ENCODE peak calls at places on chromosomes 12 and 14, in ten cellular contexts. One of them, this sample, is unnamed.

GRCh38 chr14:82710257-82710841 is 1176.7 kb upstream of the SEL1L start:
- DNase-seq in small intestine: peak
- DNase-seq in epithelial cell of prostate: no peak
- DNase-seq in PC-9: peak
- DNase-seq in heart left ventricle: peak
- DNase-seq in uterus: peak
- DNase-seq in right cardiac atrium: no peak
- DNase-seq in sigmoid colon: no peak
- DNase-seq in heart right ventricle: peak
- DNase-seq in A673: peak
- DNase-seq in this sample: no peak

GRCh38 chr12:88325828-88326214 is 183.7 kb downstream of the TMTC3 start:
- DNase-seq in sigmoid colon: peak
- DNase-seq in right cardiac atrium: no peak
- DNase-seq in heart left ventricle: no peak
- DNase-seq in A673: no peak
- DNase-seq in small intestine: no peak
- DNase-seq in epithelial cell of prostate: no peak
- DNase-seq in uterus: no peak
- DNase-seq in PC-9: no peak
- DNase-seq in heart right ventricle: no peak
- DNase-seq in this sample: no peak

GRCh38 chr12:13798162-13798561 is 183.2 kb downstream of the GRIN2B start:
- DNase-seq in epithelial cell of prostate: no peak
- DNase-seq in heart right ventricle: no peak
- DNase-seq in right cardiac atrium: no peak
- DNase-seq in heart left ventricle: no peak
- DNase-seq in uterus: no peak
- DNase-seq in PC-9: no peak
- DNase-seq in sigmoid colon: no peak
- DNase-seq in small intestine: no peak
- DNase-seq in A673: no peak
- DNase-seq in this sample: no peak

GRCh38 chr12:113467154-113467513 is 4.5 kb downstream of the LHX5 start:
- DNase-seq in uterus: no peak
- DNase-seq in sigmoid colon: no peak
- DNase-seq in PC-9: no peak
- DNase-seq in A673: no peak
- DNase-seq in small intestine: no peak
- DNase-seq in heart left ventricle: no peak
- DNase-seq in heart right ventricle: no peak
- DNase-seq in right cardiac atrium: no peak
- DNase-seq in epithelial cell of prostate: no peak
- DNase-seq in this sample: no peak

GRCh38 chr12:7934560-7935463 is 1.2 kb downstream of the SLC2A3 start:
- DNase-seq in small intestine: no peak
- DNase-seq in A673: no peak
- DNase-seq in PC-9: no peak
- DNase-seq in right cardiac atrium: no peak
- DNase-seq in heart right ventricle: no peak
- DNase-seq in heart left ventricle: no peak
- DNase-seq in sigmoid colon: no peak
- DNase-seq in epithelial cell of prostate: no peak
- DNase-seq in uterus: no peak
- DNase-seq in this sample: peak

GRCh38 chr12:57735198-57735855 is 3.2 kb downstream of the AGAP2 start:
- DNase-seq in PC-9: no peak
- DNase-seq in A673: no peak
- DNase-seq in heart right ventricle: no peak
- DNase-seq in epithelial cell of prostate: no peak
- DNase-seq in sigmoid colon: no peak
- DNase-seq in uterus: no peak
- DNase-seq in right cardiac atrium: no peak
- DNase-seq in heart left ventricle: no peak
- DNase-seq in small intestine: no peak
- DNase-seq in this sample: no peak

GRCh38 chr12:106333756-106334155 is 23.8 kb upstream of the POLR3B start:
- DNase-seq in PC-9: no peak
- DNase-seq in sigmoid colon: no peak
- DNase-seq in heart left ventricle: no peak
- DNase-seq in epithelial cell of prostate: no peak
- DNase-seq in small intestine: no peak
- DNase-seq in A673: no peak
- DNase-seq in right cardiac atrium: no peak
- DNase-seq in heart right ventricle: no peak
- DNase-seq in uterus: no peak
- DNase-seq in this sample: no peak

GRCh38 chr12:124159655-124160054 is 135.2 kb upstream of the RFLNA start:
- DNase-seq in epithelial cell of prostate: no peak
- DNase-seq in uterus: no peak
- DNase-seq in heart right ventricle: no peak
- DNase-seq in heart left ventricle: no peak
- DNase-seq in right cardiac atrium: no peak
- DNase-seq in small intestine: peak
- DNase-seq in A673: no peak
- DNase-seq in PC-9: no peak
- DNase-seq in sigmoid colon: no peak
- DNase-seq in this sample: no peak

GRCh38 chr14:104865631-104866441 is 768 bp downstream of the CEP170B start:
- DNase-seq in right cardiac atrium: peak
- DNase-seq in small intestine: peak
- DNase-seq in A673: peak
- DNase-seq in heart right ventricle: peak
- DNase-seq in PC-9: peak
- DNase-seq in epithelial cell of prostate: peak
- DNase-seq in sigmoid colon: peak
- DNase-seq in heart left ventricle: peak
- DNase-seq in uterus: peak
- DNase-seq in this sample: peak

GRCh38 chr12:30105505-30105904 is 321.8 kb upstream of the TMTC1 start:
- DNase-seq in A673: no peak
- DNase-seq in sigmoid colon: no peak
- DNase-seq in right cardiac atrium: no peak
- DNase-seq in small intestine: no peak
- DNase-seq in heart right ventricle: no peak
- DNase-seq in PC-9: no peak
- DNase-seq in epithelial cell of prostate: no peak
- DNase-seq in heart left ventricle: no peak
- DNase-seq in uterus: no peak
- DNase-seq in this sample: no peak

GRCh38 chr12:49643135-49643534 is 19.8 kb downstream of the PRPF40B start:
- DNase-seq in epithelial cell of prostate: no peak
- DNase-seq in heart right ventricle: no peak
- DNase-seq in heart left ventricle: no peak
- DNase-seq in sigmoid colon: no peak
- DNase-seq in small intestine: no peak
- DNase-seq in uterus: no peak
- DNase-seq in A673: no peak
- DNase-seq in PC-9: no peak
- DNase-seq in right cardiac atrium: no peak
- DNase-seq in this sample: no peak

GRCh38 chr12:6626654-6627283 is 9.0 kb downstream of the LPAR5 start:
- DNase-seq in sigmoid colon: no peak
- DNase-seq in uterus: no peak
- DNase-seq in epithelial cell of prostate: no peak
- DNase-seq in PC-9: no peak
- DNase-seq in small intestine: peak
- DNase-seq in heart right ventricle: no peak
- DNase-seq in A673: no peak
- DNase-seq in right cardiac atrium: no peak
- DNase-seq in heart left ventricle: no peak
- DNase-seq in this sample: no peak

GRCh38 chr14:31410048-31410654 is 10.2 kb downstream of the HEATR5A start:
- DNase-seq in PC-9: no peak
- DNase-seq in sigmoid colon: no peak
- DNase-seq in right cardiac atrium: no peak
- DNase-seq in uterus: no peak
- DNase-seq in A673: no peak
- DNase-seq in heart right ventricle: no peak
- DNase-seq in heart left ventricle: no peak
- DNase-seq in small intestine: no peak
- DNase-seq in epithelial cell of prostate: no peak
- DNase-seq in this sample: no peak

GRCh38 chr14:77609902-77610301 is 6.5 kb downstream of the SPTLC2 start:
- DNase-seq in epithelial cell of prostate: no peak
- DNase-seq in uterus: no peak
- DNase-seq in small intestine: no peak
- DNase-seq in heart right ventricle: no peak
- DNase-seq in sigmoid colon: no peak
- DNase-seq in right cardiac atrium: no peak
- DNase-seq in PC-9: no peak
- DNase-seq in A673: no peak
- DNase-seq in heart left ventricle: no peak
- DNase-seq in this sample: no peak

GRCh38 chr12:79983969-79984629 is 49.2 kb upstream of the PPP1R12A start:
- DNase-seq in epithelial cell of prostate: no peak
- DNase-seq in sigmoid colon: no peak
- DNase-seq in right cardiac atrium: no peak
- DNase-seq in PC-9: no peak
- DNase-seq in heart right ventricle: no peak
- DNase-seq in heart left ventricle: no peak
- DNase-seq in uterus: no peak
- DNase-seq in small intestine: peak
- DNase-seq in A673: no peak
- DNase-seq in this sample: peak

GRCh38 chr14:101815994-101816393 is 54.5 kb downstream of the PPP2R5C start:
- DNase-seq in PC-9: no peak
- DNase-seq in heart right ventricle: no peak
- DNase-seq in A673: no peak
- DNase-seq in right cardiac atrium: no peak
- DNase-seq in sigmoid colon: no peak
- DNase-seq in uterus: no peak
- DNase-seq in heart left ventricle: no peak
- DNase-seq in epithelial cell of prostate: no peak
- DNase-seq in small intestine: no peak
- DNase-seq in this sample: no peak

GRCh38 chr14:92924247-92924646 is 1.3 kb downstream of the CHGA start:
- DNase-seq in uterus: no peak
- DNase-seq in A673: peak
- DNase-seq in small intestine: no peak
- DNase-seq in sigmoid colon: no peak
- DNase-seq in epithelial cell of prostate: no peak
- DNase-seq in right cardiac atrium: no peak
- DNase-seq in PC-9: no peak
- DNase-seq in heart right ventricle: no peak
- DNase-seq in heart left ventricle: no peak
- DNase-seq in this sample: no peak

GRCh38 chr14:59455411-59455810 is 9.8 kb downstream of the GPR135 start:
- DNase-seq in right cardiac atrium: no peak
- DNase-seq in small intestine: no peak
- DNase-seq in epithelial cell of prostate: no peak
- DNase-seq in heart right ventricle: no peak
- DNase-seq in PC-9: no peak
- DNase-seq in uterus: no peak
- DNase-seq in heart left ventricle: no peak
- DNase-seq in sigmoid colon: no peak
- DNase-seq in A673: peak
- DNase-seq in this sample: no peak

GRCh38 chr12:3158851-3159465 is 81.8 kb downstream of the TSPAN9 start:
- DNase-seq in sigmoid colon: no peak
- DNase-seq in epithelial cell of prostate: no peak
- DNase-seq in heart left ventricle: no peak
- DNase-seq in PC-9: no peak
- DNase-seq in uterus: peak
- DNase-seq in A673: peak
- DNase-seq in small intestine: no peak
- DNase-seq in heart right ventricle: no peak
- DNase-seq in right cardiac atrium: peak
- DNase-seq in this sample: peak

GRCh38 chr12:52856787-52857186 is 8.0 kb upstream of the KRT78 start:
- DNase-seq in right cardiac atrium: no peak
- DNase-seq in epithelial cell of prostate: no peak
- DNase-seq in sigmoid colon: no peak
- DNase-seq in heart right ventricle: no peak
- DNase-seq in small intestine: no peak
- DNase-seq in PC-9: no peak
- DNase-seq in heart left ventricle: no peak
- DNase-seq in A673: no peak
- DNase-seq in uterus: no peak
- DNase-seq in this sample: no peak
- H3K27ac ChIP-seq in right cardiac atrium: no peak
- H3K27ac ChIP-seq in epithelial cell of prostate: no peak
- H3K27ac ChIP-seq in sigmoid colon: no peak
- H3K27ac ChIP-seq in heart right ventricle: no peak
- H3K27ac ChIP-seq in small intestine: no peak
- H3K27ac ChIP-seq in PC-9: peak
- H3K27ac ChIP-seq in heart left ventricle: no peak
- H3K27ac ChIP-seq in A673: no peak
- H3K27ac ChIP-seq in uterus: no peak
- H3K27ac ChIP-seq in this sample: no peak

GRCh38 chr12:68237068-68237467 is 11.5 kb upstream of the IL26 start:
- DNase-seq in epithelial cell of prostate: no peak
- DNase-seq in heart right ventricle: no peak
- DNase-seq in heart left ventricle: no peak
- DNase-seq in uterus: no peak
- DNase-seq in A673: no peak
- DNase-seq in PC-9: no peak
- DNase-seq in small intestine: no peak
- DNase-seq in sigmoid colon: no peak
- DNase-seq in right cardiac atrium: no peak
- DNase-seq in this sample: no peak
- H3K27ac ChIP-seq in epithelial cell of prostate: no peak
- H3K27ac ChIP-seq in heart right ventricle: no peak
- H3K27ac ChIP-seq in heart left ventricle: peak
- H3K27ac ChIP-seq in uterus: peak
- H3K27ac ChIP-seq in A673: no peak
- H3K27ac ChIP-seq in PC-9: no peak
- H3K27ac ChIP-seq in small intestine: no peak
- H3K27ac ChIP-seq in sigmoid colon: peak
- H3K27ac ChIP-seq in right cardiac atrium: peak
- H3K27ac ChIP-seq in this sample: no peak

DNA sequence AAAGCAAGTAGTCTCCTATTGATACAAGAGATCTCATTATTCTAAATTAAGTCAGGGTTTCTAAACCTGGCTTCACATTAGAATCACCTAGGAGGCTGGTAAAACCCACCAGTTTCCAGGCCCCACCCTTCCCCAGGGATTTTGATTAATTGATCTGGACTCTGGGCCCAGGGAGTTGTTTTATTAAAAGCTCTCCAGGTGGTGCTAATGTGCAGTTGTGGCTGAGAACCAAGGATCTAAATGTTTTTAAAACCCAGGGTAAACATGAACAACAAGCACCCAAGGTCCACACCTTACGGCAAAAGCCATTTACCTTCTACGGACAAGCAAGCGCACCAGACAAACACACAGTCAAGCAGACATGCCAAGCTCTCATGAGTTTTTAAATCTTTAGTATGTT is 73.9 kb downstream of the SLC2A13 start:
- DNase-seq in heart right ventricle: no peak
- DNase-seq in right cardiac atrium: no peak
- DNase-seq in PC-9: no peak
- DNase-seq in sigmoid colon: no peak
- DNase-seq in A673: no peak
- DNase-seq in small intestine: peak
- DNase-seq in uterus: no peak
- DNase-seq in epithelial cell of prostate: no peak
- DNase-seq in heart left ventricle: no peak
- DNase-seq in this sample: no peak
- H3K27ac ChIP-seq in heart right ventricle: no peak
- H3K27ac ChIP-seq in right cardiac atrium: no peak
- H3K27ac ChIP-seq in PC-9: no peak
- H3K27ac ChIP-seq in sigmoid colon: no peak
- H3K27ac ChIP-seq in A673: no peak
- H3K27ac ChIP-seq in small intestine: no peak
- H3K27ac ChIP-seq in uterus: no peak
- H3K27ac ChIP-seq in epithelial cell of prostate: no peak
- H3K27ac ChIP-seq in heart left ventricle: no peak
- H3K27ac ChIP-seq in this sample: no peak

GRCh38 chr14:100401031-100401692 is 78.0 kb downstream of the SLC25A47 start:
- DNase-seq in sigmoid colon: no peak
- DNase-seq in small intestine: no peak
- DNase-seq in epithelial cell of prostate: no peak
- DNase-seq in PC-9: no peak
- DNase-seq in right cardiac atrium: no peak
- DNase-seq in heart left ventricle: no peak
- DNase-seq in uterus: no peak
- DNase-seq in heart right ventricle: no peak
- DNase-seq in A673: no peak
- DNase-seq in this sample: no peak
- H3K27ac ChIP-seq in sigmoid colon: no peak
- H3K27ac ChIP-seq in small intestine: no peak
- H3K27ac ChIP-seq in epithelial cell of prostate: no peak
- H3K27ac ChIP-seq in PC-9: no peak
- H3K27ac ChIP-seq in right cardiac atrium: no peak
- H3K27ac ChIP-seq in heart left ventricle: no peak
- H3K27ac ChIP-seq in uterus: no peak
- H3K27ac ChIP-seq in heart right ventricle: no peak
- H3K27ac ChIP-seq in A673: no peak
- H3K27ac ChIP-seq in this sample: no peak